ENCODE peak calls at places on chromosome 5, in eight cellular contexts. One of them, this sample, is unnamed.

GRCh38 chr5:80804332-80804731 is 149.5 kb upstream of the DHFR start:
- DNase-seq in stimulated activated CD4-positive, alpha-beta T cell treated with anti-CD3 and anti-CD28 coated beads, Interleukin-2, amount 100 ng/mL, for 48 hours: no peak
- DNase-seq in T-helper 17 cell: no peak
- DNase-seq in effector memory CD4-positive, alpha-beta T cell: no peak
- DNase-seq in activated T-cell treated with anti-CD3 and anti-CD28 coated beads for 1 hour: no peak
- DNase-seq in LoVo: no peak
- DNase-seq in anterior cingulate cortex: no peak
- DNase-seq in neural progenitor cell: no peak
- DNase-seq in this sample: no peak

GRCh38 chr5:135615581-135616260 is 36.9 kb upstream of the CXCL14 start:
- DNase-seq in stimulated activated CD4-positive, alpha-beta T cell treated with anti-CD3 and anti-CD28 coated beads, Interleukin-2, amount 100 ng/mL, for 48 hours: no peak
- DNase-seq in T-helper 17 cell: no peak
- DNase-seq in effector memory CD4-positive, alpha-beta T cell: no peak
- DNase-seq in activated T-cell treated with anti-CD3 and anti-CD28 coated beads for 1 hour: no peak
- DNase-seq in LoVo: no peak
- DNase-seq in anterior cingulate cortex: no peak
- DNase-seq in neural progenitor cell: no peak
- DNase-seq in this sample: no peak

GRCh38 chr5:150946351-150946905 is 41.6 kb upstream of the ZNF300 start:
- DNase-seq in stimulated activated CD4-positive, alpha-beta T cell treated with anti-CD3 and anti-CD28 coated beads, Interleukin-2, amount 100 ng/mL, for 48 hours: no peak
- DNase-seq in T-helper 17 cell: no peak
- DNase-seq in effector memory CD4-positive, alpha-beta T cell: no peak
- DNase-seq in activated T-cell treated with anti-CD3 and anti-CD28 coated beads for 1 hour: no peak
- DNase-seq in LoVo: no peak
- DNase-seq in anterior cingulate cortex: no peak
- DNase-seq in neural progenitor cell: no peak
- DNase-seq in this sample: no peak

GRCh38 chr5:116494784-116495480 is 79.7 kb downstream of the SEMA6A start:
- DNase-seq in stimulated activated CD4-positive, alpha-beta T cell treated with anti-CD3 and anti-CD28 coated beads, Interleukin-2, amount 100 ng/mL, for 48 hours: no peak
- DNase-seq in T-helper 17 cell: no peak
- DNase-seq in effector memory CD4-positive, alpha-beta T cell: no peak
- DNase-seq in activated T-cell treated with anti-CD3 and anti-CD28 coated beads for 1 hour: no peak
- DNase-seq in LoVo: no peak
- DNase-seq in anterior cingulate cortex: no peak
- DNase-seq in neural progenitor cell: peak; percentile 29
- DNase-seq in this sample: no peak

GRCh38 chr5:124735169-124735858 is 11.1 kb downstream of the ZNF608 start:
- DNase-seq in stimulated activated CD4-positive, alpha-beta T cell treated with anti-CD3 and anti-CD28 coated beads, Interleukin-2, amount 100 ng/mL, for 48 hours: no peak
- DNase-seq in T-helper 17 cell: no peak
- DNase-seq in effector memory CD4-positive, alpha-beta T cell: no peak
- DNase-seq in activated T-cell treated with anti-CD3 and anti-CD28 coated beads for 1 hour: no peak
- DNase-seq in LoVo: no peak
- DNase-seq in anterior cingulate cortex: no peak
- DNase-seq in neural progenitor cell: peak; percentile 87
- DNase-seq in this sample: no peak

GRCh38 chr5:22372376-22372775 is 480.8 kb downstream of the CDH12 start:
- DNase-seq in stimulated activated CD4-positive, alpha-beta T cell treated with anti-CD3 and anti-CD28 coated beads, Interleukin-2, amount 100 ng/mL, for 48 hours: no peak
- DNase-seq in T-helper 17 cell: no peak
- DNase-seq in effector memory CD4-positive, alpha-beta T cell: no peak
- DNase-seq in activated T-cell treated with anti-CD3 and anti-CD28 coated beads for 1 hour: no peak
- DNase-seq in LoVo: no peak
- DNase-seq in anterior cingulate cortex: peak; percentile 39
- DNase-seq in neural progenitor cell: no peak
- DNase-seq in this sample: no peak

GRCh38 chr5:178421699-178422399 is 168.3 kb downstream of the COL23A1 start:
- DNase-seq in stimulated activated CD4-positive, alpha-beta T cell treated with anti-CD3 and anti-CD28 coated beads, Interleukin-2, amount 100 ng/mL, for 48 hours: no peak
- DNase-seq in T-helper 17 cell: no peak
- DNase-seq in effector memory CD4-positive, alpha-beta T cell: no peak
- DNase-seq in activated T-cell treated with anti-CD3 and anti-CD28 coated beads for 1 hour: no peak
- DNase-seq in LoVo: no peak
- DNase-seq in anterior cingulate cortex: no peak
- DNase-seq in neural progenitor cell: no peak
- DNase-seq in this sample: no peak

GRCh38 chr5:8892931-8893330 is 652.9 kb downstream of the SEMA5A start:
- DNase-seq in stimulated activated CD4-positive, alpha-beta T cell treated with anti-CD3 and anti-CD28 coated beads, Interleukin-2, amount 100 ng/mL, for 48 hours: no peak
- DNase-seq in T-helper 17 cell: no peak
- DNase-seq in effector memory CD4-positive, alpha-beta T cell: no peak
- DNase-seq in activated T-cell treated with anti-CD3 and anti-CD28 coated beads for 1 hour: no peak
- DNase-seq in LoVo: no peak
- DNase-seq in anterior cingulate cortex: no peak
- DNase-seq in neural progenitor cell: no peak
- DNase-seq in this sample: no peak

GRCh38 chr5:176716320-176716719 is 69.0 kb downstream of the TSPAN17 start:
- DNase-seq in stimulated activated CD4-positive, alpha-beta T cell treated with anti-CD3 and anti-CD28 coated beads, Interleukin-2, amount 100 ng/mL, for 48 hours: no peak
- DNase-seq in T-helper 17 cell: no peak
- DNase-seq in effector memory CD4-positive, alpha-beta T cell: no peak
- DNase-seq in activated T-cell treated with anti-CD3 and anti-CD28 coated beads for 1 hour: no peak
- DNase-seq in LoVo: peak; percentile 66
- DNase-seq in anterior cingulate cortex: no peak
- DNase-seq in neural progenitor cell: no peak
- DNase-seq in this sample: no peak

GRCh38 chr5:54278979-54279717 is 31.2 kb downstream of the ARL15 start:
- DNase-seq in stimulated activated CD4-positive, alpha-beta T cell treated with anti-CD3 and anti-CD28 coated beads, Interleukin-2, amount 100 ng/mL, for 48 hours: no peak
- DNase-seq in T-helper 17 cell: no peak
- DNase-seq in effector memory CD4-positive, alpha-beta T cell: no peak
- DNase-seq in activated T-cell treated with anti-CD3 and anti-CD28 coated beads for 1 hour: no peak
- DNase-seq in LoVo: no peak
- DNase-seq in anterior cingulate cortex: no peak
- DNase-seq in neural progenitor cell: no peak
- DNase-seq in this sample: no peak

GRCh38 chr5:51810592-51810991 is 427.3 kb downstream of the ISL1 start:
- DNase-seq in stimulated activated CD4-positive, alpha-beta T cell treated with anti-CD3 and anti-CD28 coated beads, Interleukin-2, amount 100 ng/mL, for 48 hours: no peak
- DNase-seq in T-helper 17 cell: no peak
- DNase-seq in effector memory CD4-positive, alpha-beta T cell: no peak
- DNase-seq in activated T-cell treated with anti-CD3 and anti-CD28 coated beads for 1 hour: no peak
- DNase-seq in LoVo: no peak
- DNase-seq in anterior cingulate cortex: no peak
- DNase-seq in neural progenitor cell: no peak
- DNase-seq in this sample: no peak

This sample was measured in central memory CD4-positive, alpha-beta T cell.